ENCODE peak calls at places on chromosomes 11 and 22, in ten cellular contexts. Y is A549; B is dorsolateral prefrontal cortex; M is CD4-positive, CD25-positive, alpha-beta regulatory T cell; E is CD8-positive, alpha-beta T cell; Q is esophagus squamous epithelium; X is PC-3; W is IMR-90; P is body of pancreas; C is heart right ventricle. Z is an unnamed sample.

GRCh38 chr11:93489841-93490240 is 53.4 kb downstream of the SMCO4 start:
- DNase-seq in Y (no peak), B (no peak), M (no peak), E (no peak), Q (no peak), X (no peak), W (no peak), P (no peak), C (no peak), Z (no peak)

GRCh38 chr22:48333816-48334735 is 1493.6 kb downstream of the BRD1 start:
- DNase-seq in Y (no peak), B (no peak), M (no peak), E (no peak), Q (no peak), X (no peak), W (no peak), P (no peak), C (no peak), Z (no peak)

GRCh38 chr11:116084511-116084910 is 580.3 kb upstream of the CADM1 start:
- DNase-seq in Y (no peak), B (no peak), M (no peak), E (no peak), Q (no peak), X (no peak), W (no peak), P (no peak), C (no peak), Z (no peak)

GRCh38 chr11:65882191-65883057 is 2.8 kb downstream of the CTSW start:
- DNase-seq in Y (no peak), B (no peak), M (no peak), E (no peak), Q (no peak), X (no peak), W (no peak), P (no peak), C (no peak), Z (no peak)

GRCh38 chr22:30733081-30733680 is 38.5 kb downstream of the OSBP2 start:
- DNase-seq in Y (no peak), B (no peak), M (no peak), E (no peak), Q (no peak), X (peak), W (peak), P (no peak), C (no peak), Z (no peak)

GRCh38 chr22:41620646-41621098 is at the start of gene DESI1:
- DNase-seq in Y (no peak), B (no peak), M (no peak), E (no peak), Q (no peak), X (no peak), W (no peak), P (no peak), C (no peak), Z (no peak)

GRCh38 chr11:47328449-47329390 is 23.8 kb downstream of the MYBPC3 start:
- DNase-seq in Y (no peak), B (no peak), M (no peak), E (no peak), Q (no peak), X (no peak), W (no peak), P (no peak), C (no peak), Z (no peak)

GRCh38 chr11:128400382-128401203 is 186.8 kb downstream of the ETS1 start:
- DNase-seq in Y (no peak), B (no peak), M (no peak), E (no peak), Q (no peak), X (no peak), W (peak), P (no peak), C (no peak), Z (no peak)

GRCh38 chr22:22986008-22986407 is 84.3 kb upstream of the GNAZ start:
- DNase-seq in Y (no peak), B (no peak), M (no peak), E (no peak), Q (no peak), X (no peak), W (no peak), P (no peak), C (no peak), Z (no peak)

GRCh38 chr11:13776134-13776815 is 107.8 kb downstream of the FAR1 start:
- DNase-seq in Y (no peak), B (no peak), M (peak), E (peak), Q (no peak), X (peak), W (no peak), P (no peak), C (no peak), Z (no peak)

GRCh38 chr11:9861860-9862725 is 198.2 kb downstream of the SWAP70 start:
- DNase-seq in Y (peak), B (peak), M (peak), E (no peak), Q (no peak), X (peak), W (peak), P (peak), C (peak), Z (no peak)

GRCh38 chr11:35622070-35622469 is 3.8 kb downstream of the FJX1 start:
- DNase-seq in Y (no peak), B (no peak), M (no peak), E (no peak), Q (no peak), X (peak), W (peak), P (no peak), C (no peak), Z (peak)

GRCh38 chr11:12142179-12142578 is 31.8 kb downstream of the MICAL2 start:
- DNase-seq in Y (no peak), B (no peak), M (no peak), E (no peak), Q (no peak), X (no peak), W (no peak), P (no peak), C (no peak), Z (no peak)

GRCh38 chr11:12142909-12143308 is 32.5 kb downstream of the MICAL2 start:
- DNase-seq in Y (no peak), B (no peak), M (no peak), E (no peak), Q (no peak), X (no peak), W (no peak), P (no peak), C (no peak), Z (no peak)

GRCh38 chr11:12141283-12141682 is 30.9 kb downstream of the MICAL2 start:
- DNase-seq in Y (no peak), B (no peak), M (peak), E (no peak), Q (no peak), X (no peak), W (no peak), P (no peak), C (no peak), Z (no peak)

GRCh38 chr11:12143461-12144258 is 33.3 kb downstream of the MICAL2 start:
- DNase-seq in Y (no peak), B (no peak), M (no peak), E (no peak), Q (no peak), X (no peak), W (no peak), P (no peak), C (no peak), Z (no peak)

GRCh38 chr11:12144306-12145174 is 34.1 kb downstream of the MICAL2 start:
- DNase-seq in Y (no peak), B (no peak), M (no peak), E (no peak), Q (no peak), X (no peak), W (no peak), P (no peak), C (no peak), Z (no peak)
- H3K27ac ChIP-seq in Y (peak), B (peak), M (no peak), E (no peak), Q (peak), X (no peak), W (peak), P (no peak), C (no peak), Z (peak)

DNA sequence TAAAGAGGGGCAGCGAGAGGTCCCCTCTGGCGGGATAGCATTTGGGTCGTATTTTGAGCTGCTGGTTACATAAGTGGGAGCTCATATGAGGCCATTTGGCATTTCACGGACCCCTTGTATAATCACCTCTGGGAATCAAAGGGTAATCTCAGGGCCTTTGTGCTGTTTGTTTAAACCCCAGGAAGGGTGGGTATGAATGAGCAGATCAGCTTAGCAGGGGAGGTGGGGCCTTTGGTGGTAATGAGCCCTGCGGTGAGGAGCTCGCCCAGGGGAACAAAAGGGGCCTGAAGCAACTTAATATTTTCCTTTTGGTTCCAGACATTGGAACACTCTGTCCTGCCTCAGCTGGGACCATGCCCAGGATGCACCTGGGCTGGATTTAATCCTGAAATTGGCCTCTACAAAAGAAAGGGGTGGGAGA is 10.2 kb downstream of the TSKU start:
- DNase-seq in Y (peak), B (no peak), M (no peak), E (no peak), Q (no peak), X (no peak), W (no peak), P (no peak), C (no peak), Z (no peak)
- H3K27ac ChIP-seq in Y (peak), B (no peak), M (no peak), E (no peak), Q (peak), X (no peak), W (no peak), P (no peak), C (no peak), Z (no peak)

GRCh38 chr11:124745835-124746620 is 6.0 kb downstream of the VSIG2 start:
- DNase-seq in Y (peak), B (no peak), M (peak), E (no peak), Q (no peak), X (no peak), W (no peak), P (no peak), C (no peak), Z (no peak)
- H3K27ac ChIP-seq in Y (peak), B (peak), M (peak), E (peak), Q (peak), X (no peak), W (peak), P (peak), C (no peak), Z (peak)

DNA sequence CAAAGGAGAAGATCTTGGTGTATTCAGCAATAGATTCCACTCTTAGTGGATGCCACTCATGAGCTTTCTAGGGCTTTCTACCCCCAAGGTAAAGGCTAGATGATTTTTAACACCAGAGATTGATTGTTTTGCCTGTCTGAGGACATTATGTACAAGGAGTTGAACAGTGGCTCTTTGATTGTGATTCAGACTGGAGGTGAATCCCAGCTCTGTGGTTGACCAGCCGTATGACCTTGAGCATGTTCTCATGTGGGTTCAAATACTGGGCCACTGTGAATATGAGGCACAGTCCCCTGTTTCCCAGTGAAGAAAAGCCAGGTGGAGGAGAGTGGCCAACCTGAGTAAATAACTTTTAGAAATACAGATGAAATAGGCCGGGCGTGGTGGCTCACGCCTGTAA is 24.0 kb upstream of the PARVB start:
- DNase-seq in Y (no peak), B (no peak), M (no peak), E (no peak), Q (no peak), X (no peak), W (no peak), P (no peak), C (no peak), Z (no peak)
- H3K27ac ChIP-seq in Y (no peak), B (no peak), M (no peak), E (no peak), Q (no peak), X (no peak), W (no peak), P (no peak), C (no peak), Z (no peak)

GRCh38 chr11:69670158-69670845 is 4.9 kb downstream of the LTO1 start:
- DNase-seq in Y (peak), B (peak), M (peak), E (peak), Q (no peak), X (peak), W (peak), P (peak), C (peak), Z (no peak)
- H3K27ac ChIP-seq in Y (peak), B (no peak), M (no peak), E (no peak), Q (no peak), X (no peak), W (no peak), P (no peak), C (no peak), Z (no peak)

GRCh38 chr11:68371176-68372041 is 59.0 kb downstream of the LRP5 start:
- DNase-seq in Y (no peak), B (no peak), M (no peak), E (no peak), Q (no peak), X (no peak), W (no peak), P (no peak), C (no peak), Z (no peak)
- H3K27ac ChIP-seq in Y (no peak), B (no peak), M (no peak), E (no peak), Q (peak), X (no peak), W (no peak), P (no peak), C (peak), Z (no peak)